ENCODE peak calls at places on chromosome 6, in five cellular contexts. H, C, D, O and M are unnamed samples.

GRCh38 chr6:46652232-46652602 is 401 bp downstream of the CYP39A1 start:
- DNase-seq in H (no peak), O (no peak), C (peak; percentile 9), D (no peak), M (no peak)

GRCh38 chr6:75932067-75932466 is 140.4 kb downstream of the IMPG1 start:
- DNase-seq in C (peak; percentile 51), H (peak; percentile 4), O (no peak), D (peak; percentile 61), M (no peak)

GRCh38 chr6:18246205-18246604 is 18.1 kb downstream of the DEK start:
- DNase-seq in H (no peak), D (no peak), C (peak; percentile 40), O (no peak), M (no peak)

GRCh38 chr6:79946773-79947190 is 571 bp downstream of the ELOVL4 start:
- DNase-seq in C (peak; percentile 15), O (peak; percentile 23), H (peak; percentile 18), D (peak; percentile 34), M (no peak)

GRCh38 chr6:43499028-43499815 is 10.9 kb downstream of the LRRC73 start:
- DNase-seq in D (no peak), C (no peak), O (no peak), H (no peak), M (no peak)

GRCh38 chr6:26575494-26575939 is 21.2 kb upstream of the ABT1 start:
- DNase-seq in O (no peak), C (no peak), H (peak; percentile 28), D (peak; percentile 48), M (no peak)

GRCh38 chr6:118012944-118013343 is 105.9 kb downstream of the SLC35F1 start:
- DNase-seq in O (no peak), H (no peak), C (no peak), D (no peak), M (no peak)

GRCh38 chr6:154156135-154156948 is 117.3 kb downstream of the OPRM1 start:
- DNase-seq in C (peak; percentile 33), O (no peak), H (peak; percentile 45), D (peak; percentile 83), M (peak; percentile 52)

GRCh38 chr6:56335733-56336132 is 88.4 kb upstream of the COL21A1 start:
- DNase-seq in D (no peak), C (peak; percentile 95), H (peak; percentile 94), O (no peak), M (no peak)

DNA sequence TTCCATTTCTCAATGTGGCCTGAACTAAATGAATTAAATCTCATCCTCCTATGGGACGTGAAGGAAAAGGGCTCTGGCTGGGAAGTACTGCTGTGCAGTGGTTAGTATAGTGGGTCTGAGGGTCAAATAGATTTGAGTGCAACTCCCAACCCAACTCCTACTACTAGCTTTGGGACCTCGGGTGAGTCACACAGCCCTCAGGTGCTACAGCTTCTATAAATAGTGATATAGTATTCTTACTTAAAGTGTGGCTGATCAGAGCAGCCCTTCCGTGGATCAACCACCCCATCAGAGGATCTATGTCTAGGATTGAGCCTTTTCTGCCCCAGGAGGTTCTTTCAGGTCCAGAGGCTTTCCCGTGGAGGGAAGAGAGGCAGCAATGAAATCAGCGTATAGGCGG is 904 bp upstream of the UST start:
- DNase-seq in D (no peak), C (peak; percentile 37), H (no peak), O (no peak), M (no peak)
- H3K27ac ChIP-seq in D (peak overlapping the region; percentile 1), C (no peak overlapping the region), H (peak overlapping the region; percentile 72), O (peak overlapping the region; percentile 81), M (no peak overlapping the region)

GRCh38 chr6:129475477-129476247 is 234.3 kb downstream of the ARHGAP18 start:
- DNase-seq in D (peak; percentile 28), H (peak; percentile 4), O (no peak), C (no peak), M (no peak)
- TF ChIP-seq CTCF in D (no peak), H (no peak), O (no peak), C (no peak), M (no peak)

GRCh38 chr6:41527721-41528408 is 18.3 kb upstream of the FOXP4 start:
- DNase-seq in H (peak; percentile 24), C (peak; percentile 12), D (no peak), O (no peak), M (no peak)
- H3K4me1 ChIP-seq in H (peaks cover 6% of the 10 kb centered on the region), C (peaks cover 25% of the 10 kb centered on the region), D (no peaks in the 10 kb centered on the region), O (peaks cover 4% of the 10 kb centered on the region), M (peaks cover 14% of the 10 kb centered on the region)

DNA sequence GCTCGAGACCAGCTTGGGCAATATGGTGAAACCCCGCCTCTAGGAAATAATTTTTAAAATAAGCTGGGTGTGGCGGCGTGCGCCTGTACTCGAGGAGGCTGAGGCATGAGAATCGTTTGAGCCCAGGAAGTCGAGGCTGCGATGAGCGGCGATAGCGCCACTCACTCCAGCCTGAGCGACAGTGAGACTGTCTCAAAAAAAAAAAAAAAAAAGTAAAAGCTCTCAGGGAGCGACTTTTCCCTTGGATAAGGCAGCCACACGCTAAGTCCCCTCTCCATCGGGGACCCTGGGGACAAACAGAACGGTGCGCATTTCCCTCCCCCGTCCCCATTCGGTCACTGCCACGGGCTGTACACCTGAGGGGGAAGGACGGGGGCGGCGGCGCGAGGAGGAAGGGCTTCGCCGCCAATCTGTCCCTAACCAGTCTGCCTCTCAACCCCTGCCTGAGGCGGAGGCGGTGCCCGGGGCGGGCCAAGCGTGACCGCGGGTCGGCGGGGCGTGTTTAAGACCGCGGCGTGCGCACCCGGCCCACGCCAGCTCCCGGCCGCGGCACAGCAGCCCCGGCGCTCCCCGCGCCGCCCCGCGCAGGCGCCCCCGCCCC is at the start of gene GMPR:
- DNase-seq in D (peak; percentile 50), C (peak; percentile 59), O (peak; percentile 89), H (peak; percentile 39), M (no peak)
- H3K27ac ChIP-seq in D (no peak within 1 kb of the TSS), C (no peak within 1 kb of the TSS), O (peak within 1 kb of the TSS; percentile 83), H (no peak within 1 kb of the TSS), M (no peak within 1 kb of the TSS)

GRCh38 chr6:112269165-112269564 is 14.8 kb upstream of the LAMA4 start:
- DNase-seq in D (no peak), C (peak; percentile 36), O (no peak), H (peak; percentile 31), M (no peak)
- TF ChIP-seq CTCF in D (peak; percentile 52), C (peak; percentile 58), O (peak; percentile 42), H (peak; percentile 27), M (peak; percentile 33)

DNA sequence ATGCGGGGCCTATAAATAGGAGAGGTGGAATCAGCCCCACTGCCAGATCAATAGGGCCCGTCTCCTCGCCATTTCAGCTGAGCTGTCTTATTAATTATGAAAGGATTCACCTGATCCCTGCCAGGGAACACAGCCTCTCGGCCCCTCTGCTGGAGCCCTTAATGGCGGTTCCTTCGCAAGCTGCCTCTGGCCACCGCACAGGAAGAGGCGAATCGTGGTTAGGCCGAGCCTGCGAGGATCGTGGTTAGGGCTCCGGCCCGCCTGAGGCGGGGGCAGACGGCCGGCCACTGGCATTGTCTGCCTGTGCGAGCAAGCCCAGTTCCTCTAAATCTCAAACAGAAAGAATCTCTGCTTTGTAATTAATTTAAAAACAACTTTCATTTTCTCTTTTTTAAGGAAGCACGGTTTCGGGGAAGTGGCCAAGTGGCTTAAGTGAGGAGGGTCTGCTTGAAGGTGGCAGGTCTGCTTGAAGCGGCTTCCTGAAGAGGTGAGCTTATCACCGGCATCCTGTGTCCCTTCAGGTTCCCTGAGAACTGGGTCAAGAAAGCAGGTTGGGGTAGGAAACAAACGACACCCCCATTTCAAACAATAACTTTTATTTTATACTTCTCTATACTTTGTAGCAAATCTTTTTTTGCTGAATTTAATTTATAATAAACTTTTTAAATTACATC is 9.2 kb downstream of the NRN1 start:
- DNase-seq in O (peak; percentile 46), H (no peak), D (peak; percentile 71), C (no peak), M (no peak)
- H3K4me1 ChIP-seq in O (peaks cover 38% of the 10 kb centered on the region), H (no peaks in the 10 kb centered on the region), D (peaks cover 4% of the 10 kb centered on the region), C (no peaks in the 10 kb centered on the region), M (no peaks in the 10 kb centered on the region)

DNA sequence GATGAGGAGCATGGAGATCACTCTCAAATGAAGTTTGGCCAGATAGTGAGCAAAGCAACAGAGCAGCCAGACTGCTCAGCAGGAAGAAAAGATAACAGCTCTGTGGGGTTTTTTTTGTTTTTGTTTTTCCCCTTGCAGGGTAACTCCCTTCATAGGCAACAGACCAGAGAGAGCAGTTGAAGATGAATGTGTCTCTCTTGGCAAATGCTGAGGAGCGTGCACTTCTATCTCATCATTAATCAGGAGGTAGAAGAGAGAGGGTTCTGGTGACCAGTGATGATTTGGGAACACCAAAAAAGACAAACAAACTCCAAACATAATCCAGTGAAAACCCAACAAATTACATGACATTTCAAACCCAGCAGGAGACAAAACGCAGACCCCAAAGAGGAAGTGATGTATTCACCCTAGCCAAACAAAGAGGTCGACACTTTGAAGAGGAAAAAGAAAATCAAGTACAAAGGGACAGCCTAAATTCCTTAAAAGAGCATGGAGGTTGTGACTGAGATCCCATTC is 66.2 kb upstream of the RREB1 start:
- DNase-seq in H (no peak), D (no peak), O (no peak), C (no peak), M (no peak)
- H3K27ac ChIP-seq in H (no peak overlapping the region), D (no peak overlapping the region), O (no peak overlapping the region), C (peak overlapping the region; percentile 35), M (no peak overlapping the region)

DNA sequence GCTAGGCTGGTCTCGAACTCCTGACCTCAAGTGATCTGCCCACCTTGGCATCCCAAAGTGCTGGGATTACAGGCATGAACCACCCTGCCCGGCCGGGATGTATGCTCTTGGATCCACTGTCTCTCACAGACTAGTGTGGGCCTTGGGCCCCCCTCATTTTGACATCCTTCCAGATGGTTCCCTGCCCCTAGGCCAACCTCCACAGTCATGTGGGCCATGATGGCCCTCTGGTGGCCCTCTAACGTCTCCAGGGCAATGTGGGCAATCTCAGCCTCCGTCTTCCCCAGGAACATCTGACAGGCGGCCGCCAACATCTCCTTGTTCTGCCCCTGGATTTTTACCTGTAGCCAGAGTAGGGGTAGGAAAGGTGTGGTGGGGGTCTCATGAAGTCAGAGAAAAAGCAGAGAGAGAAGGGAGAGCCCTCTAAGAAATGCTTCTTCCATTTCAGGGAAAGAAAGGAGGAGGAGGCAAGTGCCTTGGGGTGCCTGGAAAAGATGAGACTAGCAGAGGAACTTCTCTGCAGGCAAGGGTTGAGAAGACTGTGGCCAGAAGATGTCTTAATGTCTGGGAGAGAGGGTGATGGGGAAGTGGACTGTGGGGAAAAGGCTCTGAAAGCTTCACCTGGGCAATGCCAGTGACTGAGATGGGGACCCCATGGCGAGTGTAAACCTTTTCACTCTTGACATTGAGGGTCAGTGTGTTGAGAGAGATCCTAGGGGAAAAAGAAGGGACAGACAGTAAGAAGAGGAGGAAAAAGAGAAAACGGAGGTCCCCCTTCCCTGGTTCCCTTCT is 1.3 kb downstream of the FLOT1 start:
- DNase-seq in O (no peak), C (peak; percentile 36), H (peak; percentile 45), D (no peak), M (no peak)
- TF ChIP-seq CTCF in O (no peak), C (no peak), H (no peak), D (no peak), M (no peak)

DNA sequence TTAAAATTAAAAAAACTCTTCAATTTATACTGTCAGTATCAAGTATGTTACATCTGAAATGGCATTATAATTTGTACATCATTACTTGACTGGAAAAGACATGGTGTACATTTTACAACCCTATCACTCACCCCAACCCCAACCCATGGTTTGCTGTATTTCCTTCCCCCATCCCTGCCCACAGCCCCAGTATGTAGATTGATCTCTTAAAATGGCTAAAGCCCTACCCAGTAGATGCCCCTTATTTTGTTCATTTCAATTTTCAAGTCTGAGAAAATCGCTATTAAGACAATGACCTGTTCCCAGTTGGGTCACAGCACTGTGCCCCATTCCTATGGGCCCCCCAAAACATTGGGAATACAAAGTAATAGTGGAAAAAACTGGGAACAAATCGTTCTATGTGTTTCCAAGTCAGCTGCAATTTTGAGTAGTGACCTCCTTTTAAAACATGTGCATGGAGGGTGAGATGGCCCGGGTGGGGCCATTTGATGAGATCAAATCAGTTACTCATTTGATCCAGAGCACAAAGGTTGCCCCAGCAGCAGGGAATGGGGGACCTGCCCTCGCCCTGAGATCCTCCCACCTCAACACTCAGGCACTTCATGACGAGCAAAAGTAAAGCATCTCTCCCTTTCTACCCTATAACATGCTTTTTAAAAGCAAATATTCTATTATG is 13.3 kb downstream of the EZR start:
- DNase-seq in D (no peak), O (no peak), C (no peak), H (no peak), M (no peak)
- H3K4me1 ChIP-seq in D (peaks cover 14% of the 10 kb centered on the region), O (peaks cover 52% of the 10 kb centered on the region), C (peaks cover 64% of the 10 kb centered on the region), H (peaks cover 6% of the 10 kb centered on the region), M (peaks cover 96% of the 10 kb centered on the region)